ENCODE peak calls at places on chromosomes 4 and X, in ten cellular contexts. One of them, this sample, is unnamed.

GRCh38 chrX:30039768-30040167 is 175.6 kb upstream of the MAGEB2 start:
- DNase-seq in spleen: no peak
- DNase-seq in psoas muscle: no peak
- DNase-seq in fibroblast of pulmonary artery: peak
- DNase-seq in cardiac muscle cell: peak
- DNase-seq in glutamatergic neuron: no peak
- DNase-seq in activated T-helper 9 cell treated with anti-CD3 and anti-CD28 coated beads, Interleukin-2, amount 50 U/mL, for 16 hours: no peak
- DNase-seq in M059J: peak
- DNase-seq in mesendoderm: no peak
- DNase-seq in Right ventricle myocardium superior: no peak
- DNase-seq in this sample: no peak

GRCh38 chr4:119038465-119038864 is 97.2 kb upstream of the MYOZ2 start:
- DNase-seq in Right ventricle myocardium superior: no peak
- DNase-seq in fibroblast of pulmonary artery: no peak
- DNase-seq in glutamatergic neuron: no peak
- DNase-seq in M059J: peak
- DNase-seq in cardiac muscle cell: peak
- DNase-seq in activated T-helper 9 cell treated with anti-CD3 and anti-CD28 coated beads, Interleukin-2, amount 50 U/mL, for 16 hours: no peak
- DNase-seq in mesendoderm: no peak
- DNase-seq in psoas muscle: no peak
- DNase-seq in spleen: no peak
- DNase-seq in this sample: no peak

GRCh38 chrX:10486373-10486772 is 134.0 kb downstream of the MID1 start:
- DNase-seq in activated T-helper 9 cell treated with anti-CD3 and anti-CD28 coated beads, Interleukin-2, amount 50 U/mL, for 16 hours: no peak
- DNase-seq in fibroblast of pulmonary artery: peak
- DNase-seq in spleen: no peak
- DNase-seq in M059J: peak
- DNase-seq in cardiac muscle cell: peak
- DNase-seq in psoas muscle: no peak
- DNase-seq in glutamatergic neuron: no peak
- DNase-seq in mesendoderm: no peak
- DNase-seq in Right ventricle myocardium superior: no peak
- DNase-seq in this sample: no peak

GRCh38 chr4:80073362-80074008 is 456 bp upstream of the ANTXR2 start:
- DNase-seq in Right ventricle myocardium superior: no peak
- DNase-seq in activated T-helper 9 cell treated with anti-CD3 and anti-CD28 coated beads, Interleukin-2, amount 50 U/mL, for 16 hours: no peak
- DNase-seq in mesendoderm: no peak
- DNase-seq in cardiac muscle cell: no peak
- DNase-seq in fibroblast of pulmonary artery: no peak
- DNase-seq in M059J: no peak
- DNase-seq in glutamatergic neuron: no peak
- DNase-seq in psoas muscle: no peak
- DNase-seq in spleen: peak
- DNase-seq in this sample: no peak

GRCh38 chrX:42772874-42773273 is 5.1 kb downstream of the PPP1R2C start:
- DNase-seq in M059J: no peak
- DNase-seq in psoas muscle: no peak
- DNase-seq in cardiac muscle cell: no peak
- DNase-seq in fibroblast of pulmonary artery: no peak
- DNase-seq in activated T-helper 9 cell treated with anti-CD3 and anti-CD28 coated beads, Interleukin-2, amount 50 U/mL, for 16 hours: no peak
- DNase-seq in glutamatergic neuron: no peak
- DNase-seq in Right ventricle myocardium superior: no peak
- DNase-seq in spleen: no peak
- DNase-seq in mesendoderm: no peak
- DNase-seq in this sample: no peak

GRCh38 chr4:40916880-40917279 is 167.1 kb downstream of the NSUN7 start:
- DNase-seq in glutamatergic neuron: peak
- DNase-seq in Right ventricle myocardium superior: peak
- DNase-seq in activated T-helper 9 cell treated with anti-CD3 and anti-CD28 coated beads, Interleukin-2, amount 50 U/mL, for 16 hours: peak
- DNase-seq in fibroblast of pulmonary artery: peak
- DNase-seq in M059J: peak
- DNase-seq in spleen: no peak
- DNase-seq in cardiac muscle cell: peak
- DNase-seq in psoas muscle: peak
- DNase-seq in mesendoderm: peak
- DNase-seq in this sample: no peak

GRCh38 chrX:150857453-150857852 is 41.0 kb downstream of the CD99L2 start:
- DNase-seq in Right ventricle myocardium superior: no peak
- DNase-seq in spleen: no peak
- DNase-seq in fibroblast of pulmonary artery: no peak
- DNase-seq in cardiac muscle cell: no peak
- DNase-seq in glutamatergic neuron: no peak
- DNase-seq in mesendoderm: no peak
- DNase-seq in psoas muscle: no peak
- DNase-seq in M059J: no peak
- DNase-seq in activated T-helper 9 cell treated with anti-CD3 and anti-CD28 coated beads, Interleukin-2, amount 50 U/mL, for 16 hours: no peak
- DNase-seq in this sample: no peak

GRCh38 chrX:48996969-48997368 is 5.1 kb downstream of the GRIPAP1 start:
- DNase-seq in glutamatergic neuron: no peak
- DNase-seq in activated T-helper 9 cell treated with anti-CD3 and anti-CD28 coated beads, Interleukin-2, amount 50 U/mL, for 16 hours: no peak
- DNase-seq in spleen: no peak
- DNase-seq in M059J: no peak
- DNase-seq in Right ventricle myocardium superior: no peak
- DNase-seq in mesendoderm: peak
- DNase-seq in psoas muscle: no peak
- DNase-seq in cardiac muscle cell: no peak
- DNase-seq in fibroblast of pulmonary artery: no peak
- DNase-seq in this sample: no peak

GRCh38 chr4:123649644-123650356 is 253.2 kb downstream of the SPRY1 start:
- DNase-seq in fibroblast of pulmonary artery: peak
- DNase-seq in glutamatergic neuron: no peak
- DNase-seq in M059J: peak
- DNase-seq in Right ventricle myocardium superior: no peak
- DNase-seq in spleen: no peak
- DNase-seq in mesendoderm: peak
- DNase-seq in psoas muscle: peak
- DNase-seq in cardiac muscle cell: peak
- DNase-seq in activated T-helper 9 cell treated with anti-CD3 and anti-CD28 coated beads, Interleukin-2, amount 50 U/mL, for 16 hours: no peak
- DNase-seq in this sample: no peak

This sample was measured in stimulated activated CD8-positive, alpha-beta memory T cell treated with anti-CD3 and anti-CD28 coated beads, Interleukin-7, amount 100 ng/mL, for 1 hour.